ENCODE peak calls at places on chromosomes 16 and 17, in five cellular contexts. K is Peyer's patch, V is breast epithelium, L is cardiac muscle cell, B is left lung. H is an unnamed sample. For H3K4me1, the result is how much of the 10 kb centered on the place peaks cover.

GRCh38 chr16:31253642-31254045 is 6.1 kb upstream of the ITGAM start:
- DNase-seq in K (peak), V (peak), L (peak), B (peak), H (no peak)

GRCh38 chr17:50950002-50950877 is 84.1 kb upstream of the TOB1 start:
- DNase-seq in K (peak), V (peak), L (peak), B (peak), H (peak)

GRCh38 chr17:79997004-79997673 is 38.5 kb downstream of the TBC1D16 start:
- DNase-seq in K (peak), V (no peak), L (no peak), B (peak), H (no peak)

GRCh38 chr16:31301708-31302400 is 42.1 kb downstream of the ITGAM start:
- DNase-seq in K (no peak), V (no peak), L (no peak), B (no peak), H (peak)

GRCh38 chr17:411416-412120 is 59.0 kb upstream of the RPH3AL start:
- DNase-seq in K (no peak), V (no peak), L (no peak), B (no peak), H (peak)

GRCh38 chr16:70700101-70701020 is 14.5 kb upstream of the MTSS2 start:
- DNase-seq in K (no peak), V (peak), L (no peak), B (no peak), H (peak)

GRCh38 chr17:77700165-77700881 is 258.2 kb upstream of the TNRC6C start:
- DNase-seq in K (peak), V (no peak), L (no peak), B (no peak), H (peak)

GRCh38 chr17:78400581-78401240 is 22.3 kb downstream of the PGS1 start:
- DNase-seq in K (no peak), V (no peak), L (no peak), B (peak), H (no peak)

GRCh38 chr16:2530629-2531318 is 434 bp downstream of the CEMP1 start:
- DNase-seq in K (peak), V (no peak), L (no peak), B (peak), H (no peak)

GRCh38 chr16:81137012-81137335 is 40.8 kb upstream of the GCSH start:
- DNase-seq in K (no peak), V (peak), L (peak), B (no peak), H (no peak)

GRCh38 chr16:84178146-84178765 is 8.6 kb downstream of the TAF1C start:
- DNase-seq in K (no peak), V (no peak), L (no peak), B (no peak), H (no peak)

GRCh38 chr17:7839199-7839889 is 5.3 kb downstream of the KDM6B start:
- DNase-seq in K (peak), V (no peak), L (no peak), B (no peak), H (no peak)

GRCh38 chr16:63361032-63361624 is 1324.9 kb upstream of the CDH8 start:
- DNase-seq in K (no peak), V (no peak), L (peak), B (no peak), H (no peak)

GRCh38 chr17:69088643-69089200 is 28.0 kb upstream of the ABCA9 start:
- DNase-seq in K (no peak), V (no peak), L (no peak), B (no peak), H (no peak)

GRCh38 chr17:35314415-35315216 is 58.8 kb downstream of the SLFN11 start:
- DNase-seq in K (no peak), V (no peak), L (no peak), B (peak), H (no peak)

GRCh38 chr16:88781140-88782077 is 3.6 kb downstream of the PIEZO1 start:
- DNase-seq in K (peak), V (no peak), L (no peak), B (peak), H (no peak)
- H3K4me3 ChIP-seq in K (no peak), V (peak), L (no peak), B (peak), H (no peak)

GRCh38 chr17:33196883-33197282 is 96.2 kb downstream of the ASIC2 start:
- DNase-seq in K (no peak), V (no peak), L (no peak), B (no peak), H (no peak)
- H3K27ac ChIP-seq in K (no peak), V (no peak), L (no peak), B (no peak), H (no peak)

GRCh38 chr16:28494141-28494851 is at the start of gene APOBR:
- DNase-seq in K (peak), V (peak), L (no peak), B (peak), H (peak)
- H3K4me1 ChIP-seq in K (under half), V (under half), L (under half), B (under half), H (under half)

GRCh38 chr16:68472581-68472980 is 24.3 kb upstream of the SMPD3 start:
- DNase-seq in K (no peak), V (no peak), L (no peak), B (no peak), H (no peak)

GRCh38 chr16:68473358-68474064 is 25.2 kb upstream of the SMPD3 start:
- DNase-seq in K (peak), V (no peak), L (no peak), B (no peak), H (no peak)

GRCh38 chr16:68468849-68469248 is 20.5 kb upstream of the SMPD3 start:
- DNase-seq in K (no peak), V (no peak), L (no peak), B (no peak), H (no peak)

GRCh38 chr16:68469728-68470460 is 21.6 kb upstream of the SMPD3 start:
- DNase-seq in K (no peak), V (no peak), L (no peak), B (no peak), H (no peak)

DNA sequence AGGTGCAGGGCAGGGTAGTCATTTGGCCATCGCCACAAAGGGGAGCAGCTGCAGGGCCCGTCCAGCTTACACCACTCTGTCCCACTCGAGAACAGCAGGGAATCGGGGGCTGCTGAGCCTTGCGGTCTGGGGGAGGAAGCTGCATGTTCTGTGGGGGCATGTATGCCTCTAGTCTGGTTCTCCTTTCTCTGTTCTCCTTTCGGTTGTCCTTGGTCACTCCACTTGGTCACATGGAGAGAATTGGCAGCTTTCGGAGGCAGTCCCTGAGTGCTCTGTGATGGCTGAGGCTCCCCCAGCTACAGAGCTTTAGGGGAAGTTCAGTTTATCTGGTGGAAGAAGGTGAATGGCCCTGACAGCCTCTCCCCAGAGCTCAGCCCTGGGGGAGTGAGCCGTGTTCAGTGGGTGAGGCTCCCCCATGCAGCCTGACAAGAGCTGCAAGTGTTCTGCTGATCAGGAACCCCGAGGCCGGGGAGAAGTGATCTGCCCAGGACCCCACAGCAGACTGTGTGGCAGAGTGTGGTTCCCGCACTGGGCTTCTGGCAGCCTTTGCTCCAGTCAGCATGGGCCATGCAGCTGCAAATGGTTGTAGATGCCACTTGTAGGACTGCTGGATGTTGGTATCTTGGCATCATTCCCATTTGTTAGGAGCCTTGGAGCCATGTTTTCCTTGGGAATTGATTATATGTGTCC is 22.3 kb upstream of the SMPD3 start:
- DNase-seq in K (peak), V (no peak), L (no peak), B (peak), H (peak)
- H3K4me3 ChIP-seq in K (no peak), V (peak), L (no peak), B (peak), H (no peak)

GRCh38 chr17:63511331-63511730 is 11.8 kb upstream of the KCNH6 start:
- DNase-seq in K (no peak), V (no peak), L (no peak), B (no peak), H (no peak)

GRCh38 chr17:63514477-63514876 is 8.7 kb upstream of the KCNH6 start:
- DNase-seq in K (no peak), V (no peak), L (no peak), B (no peak), H (no peak)

GRCh38 chr17:63514974-63515373 is 8.2 kb upstream of the KCNH6 start:
- DNase-seq in K (no peak), V (no peak), L (no peak), B (no peak), H (no peak)

GRCh38 chr17:63512896-63513644 is 10.1 kb upstream of the KCNH6 start:
- DNase-seq in K (peak), V (no peak), L (no peak), B (no peak), H (no peak)

GRCh38 chr17:63512388-63512787 is 10.8 kb upstream of the KCNH6 start:
- DNase-seq in K (no peak), V (no peak), L (no peak), B (no peak), H (no peak)
- H3K27ac ChIP-seq in K (no peak), V (no peak), L (no peak), B (no peak), H (no peak)

DNA sequence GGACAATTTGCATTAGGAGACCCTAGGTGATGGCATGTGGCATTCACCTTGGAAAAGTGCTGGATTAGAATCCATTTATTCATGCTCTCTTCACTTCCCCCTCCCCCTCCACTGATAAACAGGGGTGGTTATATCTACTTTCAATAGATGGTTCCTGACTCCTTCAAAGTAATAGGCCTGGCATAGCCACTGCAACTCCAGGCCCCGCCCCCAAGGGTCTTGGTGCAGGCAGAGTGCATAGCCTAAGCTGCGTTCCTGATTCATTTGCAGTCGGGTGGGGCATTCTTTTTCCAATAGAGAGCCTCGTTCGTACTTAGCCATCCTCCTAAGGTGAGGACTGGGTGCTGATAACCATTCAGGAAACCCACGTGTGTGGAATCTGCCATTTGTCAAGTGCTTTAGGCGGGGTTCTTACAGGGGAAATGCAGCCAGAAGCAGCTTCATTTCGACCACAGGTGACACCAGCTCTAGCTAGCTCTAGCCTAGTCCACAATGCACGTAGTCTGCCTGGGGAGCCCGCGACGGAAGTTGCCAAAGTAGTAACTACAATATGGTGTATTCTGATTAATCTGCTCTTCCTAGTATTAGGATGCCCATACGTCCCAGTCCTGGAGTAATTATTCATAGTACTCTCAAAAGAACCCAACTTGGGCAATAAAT is 11.1 kb downstream of the UBE2O start:
- DNase-seq in K (no peak), V (no peak), L (peak), B (no peak), H (peak)
- H3K4me1 ChIP-seq in K (under half), V (under half), L (under half), B (under half), H (under half)

GRCh38 chr17:14301761-14302401 is 1.0 kb downstream of the HS3ST3B1 start:
- DNase-seq in K (peak), V (no peak), L (peak), B (peak), H (peak)
- H3K4me3 ChIP-seq in K (peak), V (peak), L (peak), B (peak), H (peak)

DNA sequence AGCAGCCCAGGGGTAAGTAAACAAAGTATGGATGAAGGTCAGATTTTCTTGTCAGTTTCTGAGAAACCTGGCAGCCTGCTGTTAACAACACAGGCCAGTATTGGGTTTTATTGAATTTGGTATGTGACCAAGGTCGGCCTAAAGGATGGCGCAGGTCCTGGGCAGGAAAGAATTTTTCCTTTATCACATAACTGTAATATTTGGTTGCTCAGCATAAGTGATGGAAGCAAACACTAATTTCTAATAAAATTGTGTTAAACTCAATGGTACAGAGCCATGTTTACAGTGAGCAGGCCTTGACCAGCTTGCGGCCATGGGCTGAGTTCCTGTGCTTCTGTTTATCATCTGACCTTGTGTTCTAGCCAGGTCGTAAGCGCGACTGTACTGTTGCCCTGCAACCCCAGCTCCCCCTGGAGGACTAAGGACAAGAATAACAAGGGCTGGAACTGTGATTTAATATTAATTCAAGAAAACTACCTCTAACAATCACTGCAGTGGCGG is 10.5 kb downstream of the POLDIP2 start:
- DNase-seq in K (no peak), V (no peak), L (peak), B (no peak), H (no peak)
- H3K27ac ChIP-seq in K (no peak), V (peak), L (peak), B (peak), H (peak)

DNA sequence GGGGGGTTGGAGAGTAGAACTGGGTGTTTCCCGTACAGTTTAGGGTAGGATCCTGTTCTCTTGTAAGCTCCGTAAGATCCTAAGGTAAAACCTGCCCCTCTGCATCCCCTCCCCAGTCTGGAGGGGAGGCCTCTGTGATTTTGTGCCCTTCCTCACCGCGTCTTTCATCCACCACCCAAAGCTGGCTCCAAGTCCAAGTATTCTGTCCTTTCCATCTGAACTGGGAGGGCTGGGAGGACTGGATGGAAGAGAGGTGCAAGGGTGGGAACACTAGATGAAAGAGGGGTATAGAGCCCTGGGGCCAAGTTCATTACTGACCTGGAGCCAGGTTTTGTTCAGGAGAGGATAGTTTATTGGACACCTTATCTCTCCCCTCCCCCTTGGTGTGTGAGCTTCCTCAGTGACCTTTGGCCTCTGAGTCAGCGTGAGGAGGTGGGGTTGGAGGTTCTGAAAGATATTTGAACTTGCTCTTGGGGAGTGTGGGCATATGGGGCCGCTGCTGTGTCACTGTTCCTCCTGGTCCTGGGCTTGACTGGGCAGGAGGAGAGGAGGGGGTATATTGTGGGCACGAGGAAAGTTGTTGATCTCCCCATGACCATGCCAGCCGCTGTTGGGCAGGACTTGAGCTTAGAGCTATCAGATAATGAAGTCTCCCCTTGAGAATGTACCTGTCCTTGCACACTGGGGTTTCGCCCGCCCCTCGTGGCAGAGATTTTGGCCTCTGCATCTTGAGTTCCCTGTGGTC is 1.6 kb downstream of the LASP1 start:
- DNase-seq in K (peak), V (peak), L (peak), B (peak), H (peak)
- H3K4me1 ChIP-seq in K (under half), V (under half), L (under half), B (half or more), H (under half)

DNA sequence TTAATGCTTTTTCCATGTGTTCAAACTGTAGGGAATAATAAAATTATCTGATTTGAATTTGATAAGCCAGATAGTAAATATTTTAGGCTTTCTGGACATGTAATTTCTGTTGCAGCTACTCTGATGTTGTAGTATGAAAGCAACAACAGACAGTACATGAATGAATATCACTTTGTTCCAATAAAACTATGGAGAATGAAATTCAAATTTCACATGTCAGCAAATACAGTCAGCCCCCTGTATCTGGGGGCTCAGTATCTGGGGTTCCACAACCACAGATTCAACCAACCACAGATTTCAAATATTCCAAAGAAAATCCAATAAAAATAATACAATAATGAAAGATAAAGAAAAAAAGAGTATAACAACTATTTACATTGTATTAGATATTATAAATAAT is 8.2 kb upstream of the CLTC start:
- DNase-seq in K (no peak), V (no peak), L (no peak), B (no peak), H (no peak)
- H3K4me3 ChIP-seq in K (no peak), V (no peak), L (no peak), B (no peak), H (no peak)

H was measured in aorta.